ENCODE peak calls at places on chromosomes 16 and 17, in five cellular contexts. One of them, this sample, is unnamed.
A peak's percentile ranks its signal among the peaks of the same experiment; 100 is the strongest.

GRCh38 chr16:78894872-78895271 is 705.7 kb downstream of the MAF start:
- DNase-seq in NCI-H510A treated with DMSO at 0.1 percent for 48 hours: no peak
- DNase-seq in HuH-7: no peak
- DNase-seq in thyroid gland: no peak
- DNase-seq in stimulated activated CD8-positive, alpha-beta memory T cell treated with anti-CD3 and anti-CD28 coated beads, Interleukin-7, amount 100 ng/mL, for 24 hours: no peak
- DNase-seq in this sample: no peak

GRCh38 chr16:69483611-69484010 is 59.2 kb downstream of the CYB5B start:
- DNase-seq in NCI-H510A treated with DMSO at 0.1 percent for 48 hours: no peak
- DNase-seq in HuH-7: no peak
- DNase-seq in thyroid gland: no peak
- DNase-seq in stimulated activated CD8-positive, alpha-beta memory T cell treated with anti-CD3 and anti-CD28 coated beads, Interleukin-7, amount 100 ng/mL, for 24 hours: no peak
- DNase-seq in this sample: no peak

GRCh38 chr17:29390856-29391631 is 881 bp downstream of the TAOK1 start:
- DNase-seq in NCI-H510A treated with DMSO at 0.1 percent for 48 hours: peak; percentile 26
- DNase-seq in HuH-7: peak; percentile 43
- DNase-seq in thyroid gland: peak; percentile 17
- DNase-seq in stimulated activated CD8-positive, alpha-beta memory T cell treated with anti-CD3 and anti-CD28 coated beads, Interleukin-7, amount 100 ng/mL, for 24 hours: no peak
- DNase-seq in this sample: no peak

GRCh38 chr17:29571883-29572681 is 3.6 kb downstream of the TP53I13 start:
- DNase-seq in NCI-H510A treated with DMSO at 0.1 percent for 48 hours: no peak
- DNase-seq in HuH-7: no peak
- DNase-seq in thyroid gland: peak; percentile 20
- DNase-seq in stimulated activated CD8-positive, alpha-beta memory T cell treated with anti-CD3 and anti-CD28 coated beads, Interleukin-7, amount 100 ng/mL, for 24 hours: no peak
- DNase-seq in this sample: no peak

GRCh38 chr17:74239169-74239568 is 25.8 kb downstream of the TTYH2 start:
- DNase-seq in NCI-H510A treated with DMSO at 0.1 percent for 48 hours: no peak
- DNase-seq in HuH-7: no peak
- DNase-seq in thyroid gland: peak; percentile 26
- DNase-seq in stimulated activated CD8-positive, alpha-beta memory T cell treated with anti-CD3 and anti-CD28 coated beads, Interleukin-7, amount 100 ng/mL, for 24 hours: no peak
- DNase-seq in this sample: no peak

GRCh38 chr17:33475594-33475993 is 182.5 kb upstream of the ASIC2 start:
- DNase-seq in NCI-H510A treated with DMSO at 0.1 percent for 48 hours: no peak
- DNase-seq in HuH-7: no peak
- DNase-seq in thyroid gland: no peak
- DNase-seq in stimulated activated CD8-positive, alpha-beta memory T cell treated with anti-CD3 and anti-CD28 coated beads, Interleukin-7, amount 100 ng/mL, for 24 hours: no peak
- DNase-seq in this sample: no peak

GRCh38 chr16:72673118-72673517 is 374.8 kb downstream of the ZFHX3 start:
- DNase-seq in NCI-H510A treated with DMSO at 0.1 percent for 48 hours: no peak
- DNase-seq in HuH-7: no peak
- DNase-seq in thyroid gland: no peak
- DNase-seq in stimulated activated CD8-positive, alpha-beta memory T cell treated with anti-CD3 and anti-CD28 coated beads, Interleukin-7, amount 100 ng/mL, for 24 hours: no peak
- DNase-seq in this sample: no peak

GRCh38 chr17:53088501-53088900 is 734.2 kb upstream of the KIF2B start:
- DNase-seq in NCI-H510A treated with DMSO at 0.1 percent for 48 hours: no peak
- DNase-seq in HuH-7: no peak
- DNase-seq in thyroid gland: no peak
- DNase-seq in stimulated activated CD8-positive, alpha-beta memory T cell treated with anti-CD3 and anti-CD28 coated beads, Interleukin-7, amount 100 ng/mL, for 24 hours: no peak
- DNase-seq in this sample: no peak

GRCh38 chr17:17146791-17147406 is 59.2 kb downstream of the PLD6 start:
- DNase-seq in NCI-H510A treated with DMSO at 0.1 percent for 48 hours: no peak
- DNase-seq in HuH-7: peak; percentile 62
- DNase-seq in thyroid gland: no peak
- DNase-seq in stimulated activated CD8-positive, alpha-beta memory T cell treated with anti-CD3 and anti-CD28 coated beads, Interleukin-7, amount 100 ng/mL, for 24 hours: no peak
- DNase-seq in this sample: no peak

GRCh38 chr16:14168146-14168545 is 97.0 kb downstream of the MRTFB start:
- DNase-seq in NCI-H510A treated with DMSO at 0.1 percent for 48 hours: no peak
- DNase-seq in HuH-7: no peak
- DNase-seq in thyroid gland: no peak
- DNase-seq in stimulated activated CD8-positive, alpha-beta memory T cell treated with anti-CD3 and anti-CD28 coated beads, Interleukin-7, amount 100 ng/mL, for 24 hours: no peak
- DNase-seq in this sample: no peak

GRCh38 chr17:64628641-64629040 is 33.5 kb downstream of the SMURF2 start:
- DNase-seq in NCI-H510A treated with DMSO at 0.1 percent for 48 hours: no peak
- DNase-seq in HuH-7: no peak
- DNase-seq in thyroid gland: no peak
- DNase-seq in stimulated activated CD8-positive, alpha-beta memory T cell treated with anti-CD3 and anti-CD28 coated beads, Interleukin-7, amount 100 ng/mL, for 24 hours: no peak
- DNase-seq in this sample: no peak

GRCh38 chr16:10833271-10833670 is 14.7 kb upstream of the TVP23A start:
- DNase-seq in NCI-H510A treated with DMSO at 0.1 percent for 48 hours: no peak
- DNase-seq in HuH-7: no peak
- DNase-seq in thyroid gland: no peak
- DNase-seq in stimulated activated CD8-positive, alpha-beta memory T cell treated with anti-CD3 and anti-CD28 coated beads, Interleukin-7, amount 100 ng/mL, for 24 hours: no peak
- DNase-seq in this sample: no peak

GRCh38 chr17:29933379-29933778 is 3.4 kb upstream of the SSH2 start:
- DNase-seq in NCI-H510A treated with DMSO at 0.1 percent for 48 hours: peak; percentile 55
- DNase-seq in HuH-7: peak; percentile 15
- DNase-seq in thyroid gland: no peak
- DNase-seq in stimulated activated CD8-positive, alpha-beta memory T cell treated with anti-CD3 and anti-CD28 coated beads, Interleukin-7, amount 100 ng/mL, for 24 hours: no peak
- DNase-seq in this sample: no peak

GRCh38 chr17:55265434-55266021 is 768 bp downstream of the HLF start:
- DNase-seq in NCI-H510A treated with DMSO at 0.1 percent for 48 hours: no peak
- DNase-seq in HuH-7: no peak
- DNase-seq in thyroid gland: peak; percentile 38
- DNase-seq in stimulated activated CD8-positive, alpha-beta memory T cell treated with anti-CD3 and anti-CD28 coated beads, Interleukin-7, amount 100 ng/mL, for 24 hours: no peak
- DNase-seq in this sample: no peak

GRCh38 chr16:635573-636205 is 416 bp downstream of the METTL26 start:
- DNase-seq in NCI-H510A treated with DMSO at 0.1 percent for 48 hours: no peak
- DNase-seq in HuH-7: no peak
- DNase-seq in thyroid gland: no peak
- DNase-seq in stimulated activated CD8-positive, alpha-beta memory T cell treated with anti-CD3 and anti-CD28 coated beads, Interleukin-7, amount 100 ng/mL, for 24 hours: no peak
- DNase-seq in this sample: no peak

GRCh38 chr17:14321476-14321949 is 20.6 kb downstream of the HS3ST3B1 start:
- DNase-seq in NCI-H510A treated with DMSO at 0.1 percent for 48 hours: no peak
- DNase-seq in HuH-7: no peak
- DNase-seq in thyroid gland: no peak
- DNase-seq in stimulated activated CD8-positive, alpha-beta memory T cell treated with anti-CD3 and anti-CD28 coated beads, Interleukin-7, amount 100 ng/mL, for 24 hours: no peak
- DNase-seq in this sample: no peak

GRCh38 chr17:63358111-63358839 is 87.8 kb downstream of the CYB561 start:
- DNase-seq in NCI-H510A treated with DMSO at 0.1 percent for 48 hours: no peak
- DNase-seq in HuH-7: no peak
- DNase-seq in thyroid gland: no peak
- DNase-seq in stimulated activated CD8-positive, alpha-beta memory T cell treated with anti-CD3 and anti-CD28 coated beads, Interleukin-7, amount 100 ng/mL, for 24 hours: no peak
- DNase-seq in this sample: no peak

GRCh38 chr16:72404299-72404698 is 232.3 kb upstream of the PMFBP1 start:
- DNase-seq in NCI-H510A treated with DMSO at 0.1 percent for 48 hours: no peak
- DNase-seq in HuH-7: no peak
- DNase-seq in thyroid gland: no peak
- DNase-seq in stimulated activated CD8-positive, alpha-beta memory T cell treated with anti-CD3 and anti-CD28 coated beads, Interleukin-7, amount 100 ng/mL, for 24 hours: no peak
- DNase-seq in this sample: no peak

GRCh38 chr17:51734462-51734861 is 424.1 kb downstream of the CA10 start:
- DNase-seq in NCI-H510A treated with DMSO at 0.1 percent for 48 hours: no peak
- DNase-seq in HuH-7: peak; percentile 41
- DNase-seq in thyroid gland: peak; percentile 36
- DNase-seq in stimulated activated CD8-positive, alpha-beta memory T cell treated with anti-CD3 and anti-CD28 coated beads, Interleukin-7, amount 100 ng/mL, for 24 hours: no peak
- DNase-seq in this sample: no peak

GRCh38 chr17:63405741-63406261 is 40.3 kb downstream of the CYB561 start:
- DNase-seq in NCI-H510A treated with DMSO at 0.1 percent for 48 hours: peak; percentile 80
- DNase-seq in HuH-7: no peak
- DNase-seq in thyroid gland: no peak
- DNase-seq in stimulated activated CD8-positive, alpha-beta memory T cell treated with anti-CD3 and anti-CD28 coated beads, Interleukin-7, amount 100 ng/mL, for 24 hours: no peak
- DNase-seq in this sample: no peak

GRCh38 chr17:80772906-80773242 is 218.8 kb upstream of the CHMP6 start:
- DNase-seq in NCI-H510A treated with DMSO at 0.1 percent for 48 hours: peak; percentile 35
- DNase-seq in HuH-7: no peak
- DNase-seq in thyroid gland: no peak
- DNase-seq in stimulated activated CD8-positive, alpha-beta memory T cell treated with anti-CD3 and anti-CD28 coated beads, Interleukin-7, amount 100 ng/mL, for 24 hours: no peak
- DNase-seq in this sample: no peak

GRCh38 chr16:11613381-11614303 is 26.9 kb upstream of the LITAF start:
- DNase-seq in NCI-H510A treated with DMSO at 0.1 percent for 48 hours: no peak
- DNase-seq in HuH-7: no peak
- DNase-seq in thyroid gland: no peak
- DNase-seq in stimulated activated CD8-positive, alpha-beta memory T cell treated with anti-CD3 and anti-CD28 coated beads, Interleukin-7, amount 100 ng/mL, for 24 hours: no peak
- DNase-seq in this sample: no peak

GRCh38 chr16:27489906-27490305 is 59.8 kb downstream of the GTF3C1 start:
- DNase-seq in NCI-H510A treated with DMSO at 0.1 percent for 48 hours: no peak
- DNase-seq in HuH-7: no peak
- DNase-seq in thyroid gland: no peak
- DNase-seq in stimulated activated CD8-positive, alpha-beta memory T cell treated with anti-CD3 and anti-CD28 coated beads, Interleukin-7, amount 100 ng/mL, for 24 hours: no peak
- DNase-seq in this sample: no peak

GRCh38 chr17:75087558-75088453 is at the start of gene SLC16A5:
- DNase-seq in NCI-H510A treated with DMSO at 0.1 percent for 48 hours: peak; percentile 71
- DNase-seq in HuH-7: peak; percentile 87
- DNase-seq in thyroid gland: peak; percentile 89
- DNase-seq in stimulated activated CD8-positive, alpha-beta memory T cell treated with anti-CD3 and anti-CD28 coated beads, Interleukin-7, amount 100 ng/mL, for 24 hours: no peak
- DNase-seq in this sample: no peak

GRCh38 chr17:75277664-75278071 is 6.6 kb upstream of the MIF4GD start:
- DNase-seq in NCI-H510A treated with DMSO at 0.1 percent for 48 hours: no peak
- DNase-seq in HuH-7: no peak
- DNase-seq in thyroid gland: peak; percentile 56
- DNase-seq in stimulated activated CD8-positive, alpha-beta memory T cell treated with anti-CD3 and anti-CD28 coated beads, Interleukin-7, amount 100 ng/mL, for 24 hours: no peak
- DNase-seq in this sample: no peak

GRCh38 chr16:1933097-1933661 is 9.8 kb downstream of the MSRB1 start:
- DNase-seq in NCI-H510A treated with DMSO at 0.1 percent for 48 hours: no peak
- DNase-seq in HuH-7: no peak
- DNase-seq in thyroid gland: no peak
- DNase-seq in stimulated activated CD8-positive, alpha-beta memory T cell treated with anti-CD3 and anti-CD28 coated beads, Interleukin-7, amount 100 ng/mL, for 24 hours: no peak
- DNase-seq in this sample: no peak

GRCh38 chr17:6435968-6436367 is 1.0 kb upstream of the AIPL1 start:
- DNase-seq in NCI-H510A treated with DMSO at 0.1 percent for 48 hours: peak; percentile 51
- DNase-seq in HuH-7: peak; percentile 64
- DNase-seq in thyroid gland: peak; percentile 42
- DNase-seq in stimulated activated CD8-positive, alpha-beta memory T cell treated with anti-CD3 and anti-CD28 coated beads, Interleukin-7, amount 100 ng/mL, for 24 hours: peak; percentile 30
- DNase-seq in this sample: peak; percentile 57

GRCh38 chr16:65457084-65457483 is 335.2 kb upstream of the CDH11 start:
- DNase-seq in NCI-H510A treated with DMSO at 0.1 percent for 48 hours: no peak
- DNase-seq in HuH-7: no peak
- DNase-seq in thyroid gland: no peak
- DNase-seq in stimulated activated CD8-positive, alpha-beta memory T cell treated with anti-CD3 and anti-CD28 coated beads, Interleukin-7, amount 100 ng/mL, for 24 hours: no peak
- DNase-seq in this sample: no peak

GRCh38 chr16:9351440-9351839 is 260.0 kb downstream of the HAPSTR1 start:
- DNase-seq in NCI-H510A treated with DMSO at 0.1 percent for 48 hours: no peak
- DNase-seq in HuH-7: no peak
- DNase-seq in thyroid gland: peak; percentile 4
- DNase-seq in stimulated activated CD8-positive, alpha-beta memory T cell treated with anti-CD3 and anti-CD28 coated beads, Interleukin-7, amount 100 ng/mL, for 24 hours: no peak
- DNase-seq in this sample: no peak

GRCh38 chr17:20999044-20999573 is 43.7 kb downstream of the USP22 start:
- DNase-seq in NCI-H510A treated with DMSO at 0.1 percent for 48 hours: no peak
- DNase-seq in HuH-7: no peak
- DNase-seq in thyroid gland: peak; percentile 77
- DNase-seq in stimulated activated CD8-positive, alpha-beta memory T cell treated with anti-CD3 and anti-CD28 coated beads, Interleukin-7, amount 100 ng/mL, for 24 hours: no peak
- DNase-seq in this sample: no peak

GRCh38 chr17:18319604-18320256 is 4.6 kb downstream of the SMCR8 start:
- DNase-seq in NCI-H510A treated with DMSO at 0.1 percent for 48 hours: peak; percentile 46
- DNase-seq in HuH-7: peak; percentile 34
- DNase-seq in thyroid gland: no peak
- DNase-seq in stimulated activated CD8-positive, alpha-beta memory T cell treated with anti-CD3 and anti-CD28 coated beads, Interleukin-7, amount 100 ng/mL, for 24 hours: no peak
- DNase-seq in this sample: no peak

GRCh38 chr16:1991135-1991551 is 1.4 kb downstream of the SYNGR3 start:
- DNase-seq in NCI-H510A treated with DMSO at 0.1 percent for 48 hours: no peak
- DNase-seq in HuH-7: no peak
- DNase-seq in thyroid gland: no peak
- DNase-seq in stimulated activated CD8-positive, alpha-beta memory T cell treated with anti-CD3 and anti-CD28 coated beads, Interleukin-7, amount 100 ng/mL, for 24 hours: no peak
- DNase-seq in this sample: no peak

GRCh38 chr17:78541488-78542237 is 35.5 kb downstream of the DNAH17 start:
- DNase-seq in NCI-H510A treated with DMSO at 0.1 percent for 48 hours: no peak
- DNase-seq in HuH-7: no peak
- DNase-seq in thyroid gland: no peak
- DNase-seq in stimulated activated CD8-positive, alpha-beta memory T cell treated with anti-CD3 and anti-CD28 coated beads, Interleukin-7, amount 100 ng/mL, for 24 hours: no peak
- DNase-seq in this sample: no peak

GRCh38 chr16:66800856-66801255 is 528 bp downstream of the TERB1 start:
- DNase-seq in NCI-H510A treated with DMSO at 0.1 percent for 48 hours: no peak
- DNase-seq in HuH-7: no peak
- DNase-seq in thyroid gland: no peak
- DNase-seq in stimulated activated CD8-positive, alpha-beta memory T cell treated with anti-CD3 and anti-CD28 coated beads, Interleukin-7, amount 100 ng/mL, for 24 hours: no peak
- DNase-seq in this sample: no peak

GRCh38 chr16:87604572-87605135 is 2.3 kb downstream of the JPH3 start:
- DNase-seq in NCI-H510A treated with DMSO at 0.1 percent for 48 hours: no peak
- DNase-seq in HuH-7: no peak
- DNase-seq in thyroid gland: no peak
- DNase-seq in stimulated activated CD8-positive, alpha-beta memory T cell treated with anti-CD3 and anti-CD28 coated beads, Interleukin-7, amount 100 ng/mL, for 24 hours: no peak
- DNase-seq in this sample: no peak

GRCh38 chr17:19384723-19385391 is 2.1 kb downstream of the MFAP4 start:
- DNase-seq in NCI-H510A treated with DMSO at 0.1 percent for 48 hours: peak; percentile 26
- DNase-seq in HuH-7: no peak
- DNase-seq in thyroid gland: peak; percentile 94
- DNase-seq in stimulated activated CD8-positive, alpha-beta memory T cell treated with anti-CD3 and anti-CD28 coated beads, Interleukin-7, amount 100 ng/mL, for 24 hours: no peak
- DNase-seq in this sample: no peak

GRCh38 chr17:79993390-79994221 is 42.1 kb downstream of the TBC1D16 start:
- DNase-seq in NCI-H510A treated with DMSO at 0.1 percent for 48 hours: peak; percentile 69
- DNase-seq in HuH-7: peak; percentile 97
- DNase-seq in thyroid gland: peak; percentile 82
- DNase-seq in stimulated activated CD8-positive, alpha-beta memory T cell treated with anti-CD3 and anti-CD28 coated beads, Interleukin-7, amount 100 ng/mL, for 24 hours: no peak
- DNase-seq in this sample: no peak

GRCh38 chr16:86755571-86756006 is 177.2 kb downstream of the FOXL1 start:
- DNase-seq in NCI-H510A treated with DMSO at 0.1 percent for 48 hours: no peak
- DNase-seq in HuH-7: no peak
- DNase-seq in thyroid gland: no peak
- DNase-seq in stimulated activated CD8-positive, alpha-beta memory T cell treated with anti-CD3 and anti-CD28 coated beads, Interleukin-7, amount 100 ng/mL, for 24 hours: no peak
- DNase-seq in this sample: no peak

GRCh38 chr17:45261577-45262515 is at the start of gene SPATA32:
- DNase-seq in NCI-H510A treated with DMSO at 0.1 percent for 48 hours: no peak
- DNase-seq in HuH-7: no peak
- DNase-seq in thyroid gland: peak; percentile 85
- DNase-seq in stimulated activated CD8-positive, alpha-beta memory T cell treated with anti-CD3 and anti-CD28 coated beads, Interleukin-7, amount 100 ng/mL, for 24 hours: peak; percentile 41
- DNase-seq in this sample: no peak